ENCODE peak calls at places on chromosomes 12 and 14, in eight cellular contexts. X is globus pallidus, R is HFFc6, Q is NCI-H1092 treated with DMSO at 0.1 percent for 48 hours, H is HTR-8/SVneo, P is D721Med, M is GM06990, C is astrocyte of the spinal cord. K is an unnamed sample.

GRCh38 chr14:76861574-76862255 is 35.5 kb downstream of the LRRC74A start:
- DNase-seq in M (no peak), Q (no peak), H (no peak), X (no peak), R (no peak), C (no peak), P (no peak), K (no peak)

GRCh38 chr14:73465833-73466532 is 7.6 kb upstream of the NUMB start:
- DNase-seq in H (no peak), C (no peak), M (no peak), P (no peak), Q (no peak), R (no peak), X (peak; percentile 37), K (no peak)

GRCh38 chr12:62252576-62252975 is 7.6 kb upstream of the USP15 start:
- DNase-seq in H (no peak), Q (no peak), P (no peak), X (no peak), M (no peak), C (no peak), R (no peak), K (no peak)

GRCh38 chr12:121711925-121712461 is 559 bp upstream of the TMEM120B start:
- DNase-seq in C (peak; percentile 43), Q (no peak), M (no peak), X (peak; percentile 29), P (no peak), H (peak; percentile 41), R (peak; percentile 25), K (peak; percentile 32)

GRCh38 chr12:53935562-53936341 is 2.9 kb upstream of the HOXC13 start:
- DNase-seq in H (no peak), P (no peak), R (no peak), X (no peak), M (no peak), Q (no peak), C (no peak), K (no peak)

GRCh38 chr14:104516906-104517305 is 62.7 kb upstream of the C14orf180 start:
- DNase-seq in X (no peak), R (no peak), H (no peak), Q (no peak), P (no peak), C (no peak), M (no peak), K (no peak)

GRCh38 chr12:13719986-13720385 is 261.4 kb downstream of the GRIN2B start:
- DNase-seq in C (no peak), M (no peak), R (no peak), X (no peak), H (no peak), P (no peak), Q (no peak), K (no peak)

GRCh38 chr14:93114713-93115068 is 1.0 kb downstream of the ITPK1 start:
- DNase-seq in X (no peak), M (no peak), R (no peak), Q (no peak), P (no peak), H (no peak), C (no peak), K (peak; percentile 45)

GRCh38 chr14:102588821-102589220 is 3.6 kb upstream of the RCOR1 start:
- DNase-seq in M (no peak), R (no peak), P (no peak), Q (no peak), C (no peak), H (no peak), X (no peak), K (no peak)

GRCh38 chr12:3071710-3072109 is 5.5 kb upstream of the TSPAN9 start:
- DNase-seq in X (no peak), H (no peak), Q (no peak), C (no peak), R (no peak), M (no peak), P (no peak), K (no peak)

GRCh38 chr12:49548822-49549648 is 10.2 kb downstream of the KCNH3 start:
- DNase-seq in C (no peak), R (no peak), Q (no peak), M (no peak), X (peak; percentile 20), H (no peak), P (no peak), K (peak; percentile 17)

GRCh38 chr12:89983622-89984021 is 275.0 kb upstream of the ATP2B1 start:
- DNase-seq in R (no peak), P (no peak), Q (no peak), H (no peak), C (no peak), M (no peak), X (no peak), K (no peak)

GRCh38 chr14:85281921-85282320 is 248.0 kb upstream of the FLRT2 start:
- DNase-seq in R (no peak), Q (no peak), C (no peak), X (no peak), H (no peak), M (no peak), P (no peak), K (no peak)

K was measured in transverse colon.